ENCODE peak calls at places on chromosomes 5 and 9, in six cellular contexts. P is CD4-positive, CD25-positive, alpha-beta regulatory T cell; U is brain microvascular endothelial cell; Z is stimulated activated CD4-positive, alpha-beta T cell treated with anti-CD3 and anti-CD28 coated beads, Interleukin-12 subunit alpha, Interleukin-12 subunit beta, amount 100 ng/mL, for 4 hours; Y is nephron progenitor cell; E is bronchial epithelial cell. M is an unnamed sample.

GRCh38 chr9:121876658-121877271 is 216.3 kb downstream of the TTLL11 start:
- DNase-seq in Y (no peak), Z (no peak), U (peak), P (no peak), E (peak), M (no peak)

GRCh38 chr5:56516441-56516840 is 283.3 kb upstream of the ANKRD55 start:
- DNase-seq in U (no peak), Y (no peak), P (no peak), E (no peak), Z (no peak), M (no peak)

GRCh38 chr9:126375386-126375785 is 48.8 kb downstream of the MVB12B start:
- DNase-seq in Y (no peak), E (peak), U (peak), P (no peak), Z (no peak), M (no peak)

GRCh38 chr9:100739208-100739607 is 161.3 kb downstream of the CAVIN4 start:
- DNase-seq in Y (no peak), Z (no peak), P (no peak), E (peak), U (no peak), M (no peak)

GRCh38 chr5:150068472-150068871 is 17.9 kb downstream of the CSF1R start:
- DNase-seq in E (no peak), P (no peak), Z (no peak), Y (no peak), U (no peak), M (no peak)

GRCh38 chr5:12757035-12757434 is 852.8 kb upstream of the CTNND2 start:
- DNase-seq in U (no peak), Z (no peak), E (no peak), Y (no peak), P (no peak), M (no peak)

GRCh38 chr9:127569819-127570401 is 42.2 kb upstream of the STXBP1 start:
- DNase-seq in Z (no peak), E (peak), P (peak), U (no peak), Y (no peak), M (no peak)

GRCh38 chr5:122844136-122844915 is 1.1 kb upstream of the SNX24 start:
- DNase-seq in Y (no peak), Z (no peak), E (peak), U (no peak), P (no peak), M (peak)

GRCh38 chr5:98341038-98341710 is 432.3 kb upstream of the RGMB start:
- DNase-seq in Y (no peak), Z (no peak), P (no peak), E (peak), U (peak), M (no peak)

GRCh38 chr5:96408276-96408777 is 24.7 kb downstream of the PCSK1 start:
- DNase-seq in Z (no peak), Y (no peak), E (peak), P (no peak), U (peak), M (no peak)

GRCh38 chr9:136140966-136141365 is 22.3 kb upstream of the TMEM250 start:
- DNase-seq in Y (peak), E (no peak), Z (no peak), U (no peak), P (no peak), M (no peak)

GRCh38 chr5:92944903-92945629 is 636.0 kb downstream of the NR2F1-AS1 start:
- DNase-seq in E (peak), Y (no peak), P (no peak), U (peak), Z (no peak), M (no peak)

GRCh38 chr5:6714221-6715041 is 1.2 kb downstream of the TENT4A start:
- DNase-seq in Z (peak), Y (peak), U (no peak), P (peak), E (no peak), M (no peak)